ENCODE peak calls at places on chromosomes 16 and 17, in four cellular contexts. G, M, Q and U are unnamed samples.

GRCh38 chr16:84836234-84836647 is 16.5 kb downstream of the CRISPLD2 start:
- DNase-seq in G (no peak), M (no peak), Q (peak; percentile 100), U (peak; percentile 57)

GRCh38 chr16:1793578-1794220 is at the start of gene IGFALS:
- DNase-seq in G (peak; percentile 30), M (no peak), Q (no peak), U (no peak)

GRCh38 chr16:16992986-16993783 is 477.6 kb downstream of the XYLT1 start:
- DNase-seq in G (no peak), M (no peak), Q (no peak), U (no peak)

GRCh38 chr17:78383725-78384471 is 5.4 kb downstream of the PGS1 start:
- DNase-seq in G (no peak), M (peak; percentile 76), Q (peak; percentile 99), U (peak; percentile 42)

GRCh38 chr16:15650019-15650697 is at the start of gene NDE1:
- DNase-seq in G (peak; percentile 90), M (peak; percentile 78), Q (peak; percentile 88), U (peak; percentile 85)

GRCh38 chr16:68715471-68715870 is 21.6 kb upstream of the CDH1 start:
- DNase-seq in G (no peak), M (peak; percentile 11), Q (peak; percentile 70), U (no peak)

GRCh38 chr17:73693016-73693545 is 48.8 kb upstream of the SDK2 start:
- DNase-seq in G (no peak), M (no peak), Q (no peak), U (no peak)

GRCh38 chr17:78355045-78355641 is 4.7 kb downstream of the SOCS3 start:
- DNase-seq in G (no peak), M (no peak), Q (no peak), U (no peak)

GRCh38 chr16:66324785-66325184 is 41.7 kb upstream of the CDH5 start:
- DNase-seq in G (no peak), M (no peak), Q (peak; percentile 23), U (peak; percentile 49)

GRCh38 chr16:75491876-75492275 is 3.4 kb downstream of the CHST6 start:
- DNase-seq in G (peak; percentile 54), M (no peak), Q (no peak), U (peak; percentile 40)

GRCh38 chr17:16910341-16910740 is 61.6 kb downstream of the TNFRSF13B start:
- DNase-seq in G (no peak), M (no peak), Q (no peak), U (no peak)

GRCh38 chr17:72916991-72917390 is 175.5 kb downstream of the SLC39A11 start:
- DNase-seq in G (no peak), M (no peak), Q (peak; percentile 36), U (no peak)

GRCh38 chr16:46482895-46483294 is 138.3 kb downstream of the SHCBP1 start:
- DNase-seq in G (no peak), M (no peak), Q (no peak), U (no peak)

GRCh38 chr17:77356690-77357201 is 216.0 kb downstream of the SEC14L1 start:
- DNase-seq in G (no peak), M (no peak), Q (no peak), U (no peak)

GRCh38 chr16:71895679-71896385 is 501 bp downstream of the IST1 start:
- DNase-seq in G (peak; percentile 66), M (peak; percentile 37), Q (peak; percentile 67), U (peak; percentile 9)

GRCh38 chr16:85657996-85658395 is 30.8 kb downstream of the GINS2 start:
- DNase-seq in G (no peak), M (no peak), Q (no peak), U (no peak)

GRCh38 chr17:83192161-83192788 is 112.9 kb downstream of the METRNL start:
- DNase-seq in G (peak; percentile 16), M (no peak), Q (no peak), U (no peak)

GRCh38 chr16:87661561-87661960 is 59.3 kb downstream of the JPH3 start:
- DNase-seq in G (peak; percentile 73), M (peak; percentile 45), Q (peak; percentile 59), U (peak; percentile 23)

GRCh38 chr16:71645450-71645849 is 19.5 kb downstream of the MARVELD3 start:
- DNase-seq in G (no peak), M (no peak), Q (peak; percentile 87), U (peak; percentile 50)

GRCh38 chr16:58022601-58023371 is 2.8 kb upstream of the MMP15 start:
- DNase-seq in G (no peak), M (no peak), Q (peak; percentile 67), U (peak; percentile 49)

GRCh38 chr17:77365584-77366186 is 224.9 kb downstream of the SEC14L1 start:
- DNase-seq in G (no peak), M (no peak), Q (peak; percentile 80), U (peak; percentile 82)

GRCh38 chr17:83086197-83086880 is 6.9 kb downstream of the METRNL start:
- DNase-seq in G (no peak), M (no peak), Q (no peak), U (no peak)

GRCh38 chr16:27401768-27402568 is at the start of gene IL21R:
- DNase-seq in G (no peak), M (peak; percentile 84), Q (peak; percentile 68), U (no peak)

GRCh38 chr16:54287758-54288591 is 1.4 kb upstream of the IRX3 start:
- DNase-seq in G (no peak), M (no peak), Q (no peak), U (no peak)

GRCh38 chr17:49494937-49495841 is at the start of gene NGFR:
- DNase-seq in G (no peak), M (peak; percentile 43), Q (no peak), U (peak; percentile 40)

GRCh38 chr17:47735139-47735464 is 2.1 kb downstream of the TBX21 start:
- DNase-seq in G (no peak), M (no peak), Q (no peak), U (no peak)

GRCh38 chr17:47731396-47731795 is 1.6 kb upstream of the TBX21 start:
- DNase-seq in G (peak; percentile 40), M (no peak), Q (no peak), U (no peak)

GRCh38 chr17:47733414-47734288 is 615 bp downstream of the TBX21 start:
- DNase-seq in G (peak; percentile 51), M (no peak), Q (no peak), U (no peak)

GRCh38 chr17:47732399-47733046 is 513 bp upstream of the TBX21 start:
- DNase-seq in G (peak; percentile 50), M (no peak), Q (no peak), U (no peak)

GRCh38 chr17:47733047-47733413 is at the start of gene TBX21:
- DNase-seq in G (peak; percentile 93), M (peak; percentile 63), Q (peak; percentile 14), U (no peak)
- TF ChIP-seq CTCF in G (peak; percentile 55), M (no peak), Q (peak; percentile 29), U (no peak)

DNA sequence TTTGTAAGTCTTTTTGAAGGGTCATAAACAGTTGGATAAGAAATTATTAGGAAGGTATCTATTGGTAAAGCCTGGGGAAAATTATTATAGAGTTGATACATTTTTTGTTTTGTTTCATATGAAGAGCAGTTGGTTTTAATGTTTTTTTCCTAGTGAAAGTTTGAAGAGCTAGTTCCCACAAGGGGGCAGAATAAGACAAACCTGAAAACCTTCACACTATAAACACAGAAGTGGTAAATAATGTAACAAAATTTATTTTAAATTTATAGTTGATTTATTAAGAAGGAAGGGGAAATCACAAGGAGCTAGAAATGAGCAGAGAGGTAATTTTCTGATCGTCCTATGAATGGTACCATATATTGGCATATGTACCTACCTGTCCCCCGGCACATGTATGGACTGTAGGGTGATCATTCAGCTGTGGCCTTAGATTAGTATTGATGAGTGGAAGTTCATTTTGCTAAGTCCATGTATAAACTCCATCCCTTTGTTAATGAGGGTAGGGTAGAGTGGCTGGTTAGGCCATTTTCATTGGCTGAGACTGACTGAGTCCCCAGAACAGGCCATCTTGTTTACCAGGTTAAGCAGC is 116.3 kb downstream of the TANC2 start:
- DNase-seq in G (no peak), M (no peak), Q (peak; percentile 74), U (peak; percentile 58)
- TF ChIP-seq CTCF in G (peak; percentile 16), M (no peak), Q (peak; percentile 60), U (peak; percentile 77)

DNA sequence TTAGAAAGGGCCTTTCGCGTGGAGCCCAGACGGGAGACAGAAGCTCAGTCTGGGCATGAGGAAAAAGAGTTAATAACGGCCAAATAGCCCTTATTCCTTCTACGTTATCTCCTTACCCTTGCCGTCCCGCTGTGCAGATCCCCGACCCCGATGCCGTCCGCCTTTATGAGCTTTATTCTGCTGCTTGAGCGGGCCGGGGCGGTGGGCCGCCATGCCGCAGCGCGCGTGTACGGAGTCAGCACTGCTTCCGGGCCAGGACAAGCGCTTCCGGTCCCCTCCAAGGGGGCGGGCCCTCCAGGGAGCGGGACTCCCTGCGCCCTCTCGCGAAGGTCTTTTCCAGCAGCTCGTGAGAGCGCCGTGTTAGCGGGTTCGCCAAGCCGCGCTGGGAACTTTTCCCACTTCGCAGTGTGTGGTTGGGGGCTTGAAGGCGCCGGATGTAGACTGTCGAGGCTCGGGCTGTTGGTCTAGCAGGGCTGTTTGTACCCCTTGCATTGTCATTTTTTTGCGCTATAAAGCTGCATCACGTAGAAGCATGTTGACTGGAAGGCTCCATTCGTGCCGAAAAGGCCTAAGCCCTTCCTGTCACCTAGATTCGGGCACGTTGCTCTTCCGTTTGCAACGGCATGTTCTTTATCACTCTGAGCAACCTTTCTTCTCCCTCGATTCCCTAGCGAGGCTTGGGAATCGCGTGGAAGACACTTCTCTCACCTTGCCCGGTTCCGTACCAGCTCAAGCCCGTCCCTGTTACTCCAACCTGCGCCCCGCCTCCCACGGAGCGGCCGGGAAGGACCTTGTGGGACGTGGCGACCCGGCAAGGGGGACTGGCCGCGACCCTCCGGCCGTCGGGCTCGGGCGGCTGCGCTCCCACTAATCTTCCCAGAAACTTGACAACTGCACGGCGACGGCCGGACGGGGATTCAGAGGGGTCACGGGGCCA is at the start of gene TSR1:
- DNase-seq in G (peak; percentile 93), M (peak; percentile 71), Q (peak; percentile 93), U (peak; percentile 85)
- TF ChIP-seq CTCF in G (no peak), M (no peak), Q (peak; percentile 38), U (no peak)

GRCh38 chr17:67837965-67838364 is 12.7 kb downstream of the BPTF start:
- DNase-seq in G (no peak), M (no peak), Q (no peak), U (peak; percentile 1)

GRCh38 chr17:67833946-67834631 is 8.8 kb downstream of the BPTF start:
- DNase-seq in G (no peak), M (no peak), Q (peak; percentile 14), U (peak; percentile 1)

GRCh38 chr17:67834634-67835033 is 9.3 kb downstream of the BPTF start:
- DNase-seq in G (no peak), M (no peak), Q (no peak), U (peak; percentile 1)

GRCh38 chr17:67833134-67833533 is 7.8 kb downstream of the BPTF start:
- DNase-seq in G (no peak), M (no peak), Q (no peak), U (peak; percentile 1)

GRCh38 chr17:67836205-67836987 is 11.1 kb downstream of the BPTF start:
- DNase-seq in G (no peak), M (no peak), Q (peak; percentile 60), U (peak; percentile 19)
- TF ChIP-seq CTCF in G (no peak), M (no peak), Q (no peak), U (no peak)

DNA sequence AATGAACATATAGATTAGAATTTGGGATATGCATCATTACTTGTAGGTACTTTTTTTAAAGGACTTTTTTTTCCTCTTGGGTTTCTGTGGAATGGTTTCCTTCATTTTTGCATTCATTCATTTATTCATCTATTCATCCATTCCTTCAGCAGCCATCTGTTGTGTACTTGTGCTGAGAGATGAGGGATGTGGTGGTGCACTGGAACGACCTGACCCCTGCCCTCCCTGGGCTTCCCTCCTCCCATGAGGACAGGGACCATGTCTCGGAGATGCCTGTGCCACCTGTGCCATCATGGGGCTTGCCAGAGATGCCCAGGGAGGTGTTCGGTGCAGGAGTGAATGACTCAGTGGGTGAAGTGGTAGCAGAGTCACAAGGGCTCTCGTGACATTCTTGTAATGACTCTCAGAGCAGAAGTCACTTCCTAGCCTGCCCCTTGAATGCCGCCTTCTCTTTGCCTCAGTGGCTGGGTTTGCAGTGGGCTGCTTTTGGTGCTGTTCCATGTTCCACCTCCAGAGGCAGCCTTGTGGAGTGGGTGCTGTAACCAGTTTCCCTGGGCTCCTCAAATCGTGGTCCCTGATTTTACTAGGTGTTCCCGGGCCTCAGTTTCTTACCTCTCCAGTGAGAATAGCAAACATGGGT is 43.9 kb downstream of the CLEC16A start:
- DNase-seq in G (no peak), M (no peak), Q (no peak), U (peak; percentile 6)
- TF ChIP-seq CTCF in G (peak; percentile 19), M (peak; percentile 7), Q (peak; percentile 64), U (peak; percentile 51)